ENCODE peak calls at places on chromosomes 12 and 14, in nine cellular contexts. One of them, this sample, is unnamed.
A peak's percentile ranks its signal among the peaks of the same experiment; 100 is the strongest.

GRCh38 chr12:10783252-10783651 is 19.2 kb downstream of the TAS2R7 start:
- DNase-seq in bronchial epithelial cell: no peak
- DNase-seq in WTC11: no peak
- DNase-seq in astrocyte of the hippocampus: no peak
- DNase-seq in activated T-cell treated with anti-CD3 and anti-CD28 coated beads for 1 hour: no peak
- DNase-seq in T-cell: no peak
- DNase-seq in cardiac muscle cell: no peak
- DNase-seq in Panc1: no peak
- DNase-seq in fibroblast of gingiva: no peak
- DNase-seq in this sample: no peak

GRCh38 chr12:4027412-4027811 is 154.2 kb upstream of the PARP11 start:
- DNase-seq in T-cell: peak; percentile 61
- DNase-seq in WTC11: no peak
- DNase-seq in Panc1: no peak
- DNase-seq in activated T-cell treated with anti-CD3 and anti-CD28 coated beads for 1 hour: peak; percentile 53
- DNase-seq in bronchial epithelial cell: no peak
- DNase-seq in cardiac muscle cell: no peak
- DNase-seq in astrocyte of the hippocampus: no peak
- DNase-seq in fibroblast of gingiva: no peak
- DNase-seq in this sample: no peak

GRCh38 chr14:56199095-56199975 is 81.1 kb downstream of the PELI2 start:
- DNase-seq in WTC11: no peak
- DNase-seq in bronchial epithelial cell: peak; percentile 76
- DNase-seq in activated T-cell treated with anti-CD3 and anti-CD28 coated beads for 1 hour: no peak
- DNase-seq in cardiac muscle cell: peak; percentile 98
- DNase-seq in T-cell: no peak
- DNase-seq in Panc1: no peak
- DNase-seq in fibroblast of gingiva: peak; percentile 98
- DNase-seq in astrocyte of the hippocampus: peak; percentile 91
- DNase-seq in this sample: no peak

GRCh38 chr12:53867216-53868012 is 71.2 kb upstream of the HOXC13 start:
- DNase-seq in astrocyte of the hippocampus: no peak
- DNase-seq in T-cell: no peak
- DNase-seq in fibroblast of gingiva: peak; percentile 27
- DNase-seq in cardiac muscle cell: no peak
- DNase-seq in bronchial epithelial cell: peak; percentile 14
- DNase-seq in Panc1: no peak
- DNase-seq in activated T-cell treated with anti-CD3 and anti-CD28 coated beads for 1 hour: no peak
- DNase-seq in WTC11: peak; percentile 53
- DNase-seq in this sample: no peak

GRCh38 chr12:53827306-53827705 is 75.5 kb upstream of the CISTR start:
- DNase-seq in bronchial epithelial cell: no peak
- DNase-seq in activated T-cell treated with anti-CD3 and anti-CD28 coated beads for 1 hour: no peak
- DNase-seq in cardiac muscle cell: no peak
- DNase-seq in T-cell: no peak
- DNase-seq in Panc1: no peak
- DNase-seq in astrocyte of the hippocampus: no peak
- DNase-seq in WTC11: no peak
- DNase-seq in fibroblast of gingiva: no peak
- DNase-seq in this sample: no peak

GRCh38 chr12:92398565-92399309 is 253.1 kb upstream of the BTG1 start:
- DNase-seq in T-cell: no peak
- DNase-seq in Panc1: no peak
- DNase-seq in fibroblast of gingiva: no peak
- DNase-seq in cardiac muscle cell: no peak
- DNase-seq in bronchial epithelial cell: no peak
- DNase-seq in WTC11: no peak
- DNase-seq in astrocyte of the hippocampus: no peak
- DNase-seq in activated T-cell treated with anti-CD3 and anti-CD28 coated beads for 1 hour: no peak
- DNase-seq in this sample: no peak

GRCh38 chr12:96108321-96108720 is 72.9 kb upstream of the LTA4H start:
- DNase-seq in fibroblast of gingiva: no peak
- DNase-seq in astrocyte of the hippocampus: no peak
- DNase-seq in T-cell: no peak
- DNase-seq in activated T-cell treated with anti-CD3 and anti-CD28 coated beads for 1 hour: peak; percentile 3
- DNase-seq in cardiac muscle cell: no peak
- DNase-seq in Panc1: no peak
- DNase-seq in bronchial epithelial cell: no peak
- DNase-seq in WTC11: no peak
- DNase-seq in this sample: no peak

GRCh38 chr14:79836577-79836976 is 374.7 kb downstream of the DIO2 start:
- DNase-seq in fibroblast of gingiva: no peak
- DNase-seq in astrocyte of the hippocampus: no peak
- DNase-seq in T-cell: no peak
- DNase-seq in WTC11: no peak
- DNase-seq in bronchial epithelial cell: peak; percentile 7
- DNase-seq in cardiac muscle cell: no peak
- DNase-seq in activated T-cell treated with anti-CD3 and anti-CD28 coated beads for 1 hour: no peak
- DNase-seq in Panc1: no peak
- DNase-seq in this sample: no peak

GRCh38 chr14:54147285-54147684 is 190.7 kb upstream of the BMP4 start:
- DNase-seq in astrocyte of the hippocampus: peak; percentile 15
- DNase-seq in bronchial epithelial cell: peak; percentile 65
- DNase-seq in WTC11: no peak
- DNase-seq in T-cell: no peak
- DNase-seq in Panc1: no peak
- DNase-seq in fibroblast of gingiva: no peak
- DNase-seq in cardiac muscle cell: peak; percentile 66
- DNase-seq in activated T-cell treated with anti-CD3 and anti-CD28 coated beads for 1 hour: no peak
- DNase-seq in this sample: no peak

GRCh38 chr14:69535230-69535848 is 39.3 kb downstream of the CCDC177 start:
- DNase-seq in Panc1: no peak
- DNase-seq in cardiac muscle cell: peak; percentile 76
- DNase-seq in T-cell: no peak
- DNase-seq in activated T-cell treated with anti-CD3 and anti-CD28 coated beads for 1 hour: no peak
- DNase-seq in astrocyte of the hippocampus: peak; percentile 73
- DNase-seq in bronchial epithelial cell: peak; percentile 51
- DNase-seq in fibroblast of gingiva: peak; percentile 43
- DNase-seq in WTC11: peak; percentile 75
- DNase-seq in this sample: peak; percentile 23

GRCh38 chr14:22838631-22839041 is 2.3 kb downstream of the MMP14 start:
- DNase-seq in T-cell: no peak
- DNase-seq in bronchial epithelial cell: peak; percentile 44
- DNase-seq in cardiac muscle cell: peak; percentile 90
- DNase-seq in fibroblast of gingiva: peak; percentile 63
- DNase-seq in astrocyte of the hippocampus: peak; percentile 73
- DNase-seq in activated T-cell treated with anti-CD3 and anti-CD28 coated beads for 1 hour: no peak
- DNase-seq in Panc1: no peak
- DNase-seq in WTC11: no peak
- DNase-seq in this sample: no peak

GRCh38 chr12:54147186-54147585 is 41.6 kb downstream of the SMUG1 start:
- DNase-seq in WTC11: no peak
- DNase-seq in activated T-cell treated with anti-CD3 and anti-CD28 coated beads for 1 hour: no peak
- DNase-seq in bronchial epithelial cell: no peak
- DNase-seq in T-cell: no peak
- DNase-seq in Panc1: no peak
- DNase-seq in cardiac muscle cell: no peak
- DNase-seq in fibroblast of gingiva: no peak
- DNase-seq in astrocyte of the hippocampus: no peak
- DNase-seq in this sample: no peak

GRCh38 chr12:50924439-50925341 is 27.7 kb upstream of the HIGD1C start:
- DNase-seq in fibroblast of gingiva: peak; percentile 97
- DNase-seq in activated T-cell treated with anti-CD3 and anti-CD28 coated beads for 1 hour: peak; percentile 10
- DNase-seq in bronchial epithelial cell: peak; percentile 76
- DNase-seq in astrocyte of the hippocampus: peak; percentile 94
- DNase-seq in T-cell: peak; percentile 6
- DNase-seq in Panc1: no peak
- DNase-seq in WTC11: no peak
- DNase-seq in cardiac muscle cell: peak; percentile 98
- DNase-seq in this sample: peak; percentile 85

GRCh38 chr12:633731-634130 is 29.5 kb downstream of the NINJ2 start:
- DNase-seq in cardiac muscle cell: no peak
- DNase-seq in astrocyte of the hippocampus: peak; percentile 47
- DNase-seq in Panc1: no peak
- DNase-seq in bronchial epithelial cell: no peak
- DNase-seq in activated T-cell treated with anti-CD3 and anti-CD28 coated beads for 1 hour: no peak
- DNase-seq in fibroblast of gingiva: no peak
- DNase-seq in T-cell: no peak
- DNase-seq in WTC11: no peak
- DNase-seq in this sample: no peak

GRCh38 chr14:35576260-35576659 is 42.3 kb downstream of the INSM2 start:
- DNase-seq in activated T-cell treated with anti-CD3 and anti-CD28 coated beads for 1 hour: no peak
- DNase-seq in cardiac muscle cell: peak; percentile 40
- DNase-seq in WTC11: no peak
- DNase-seq in bronchial epithelial cell: peak; percentile 3
- DNase-seq in Panc1: no peak
- DNase-seq in T-cell: no peak
- DNase-seq in fibroblast of gingiva: peak; percentile 3
- DNase-seq in astrocyte of the hippocampus: peak; percentile 3
- DNase-seq in this sample: no peak

GRCh38 chr12:30796891-30797371 is 42.2 kb upstream of the CAPRIN2 start:
- DNase-seq in WTC11: peak; percentile 44
- DNase-seq in Panc1: no peak
- DNase-seq in cardiac muscle cell: peak; percentile 31
- DNase-seq in fibroblast of gingiva: peak; percentile 12
- DNase-seq in bronchial epithelial cell: peak; percentile 42
- DNase-seq in astrocyte of the hippocampus: peak; percentile 53
- DNase-seq in activated T-cell treated with anti-CD3 and anti-CD28 coated beads for 1 hour: no peak
- DNase-seq in T-cell: no peak
- DNase-seq in this sample: no peak

GRCh38 chr14:79552778-79553177 is 658.5 kb downstream of the DIO2 start:
- DNase-seq in bronchial epithelial cell: no peak
- DNase-seq in cardiac muscle cell: no peak
- DNase-seq in WTC11: peak; percentile 12
- DNase-seq in fibroblast of gingiva: no peak
- DNase-seq in Panc1: no peak
- DNase-seq in T-cell: no peak
- DNase-seq in astrocyte of the hippocampus: peak; percentile 49
- DNase-seq in activated T-cell treated with anti-CD3 and anti-CD28 coated beads for 1 hour: no peak
- DNase-seq in this sample: no peak

GRCh38 chr14:52244997-52245396 is 22.5 kb upstream of the PTGDR start:
- DNase-seq in fibroblast of gingiva: no peak
- DNase-seq in WTC11: no peak
- DNase-seq in bronchial epithelial cell: no peak
- DNase-seq in Panc1: no peak
- DNase-seq in astrocyte of the hippocampus: no peak
- DNase-seq in cardiac muscle cell: no peak
- DNase-seq in activated T-cell treated with anti-CD3 and anti-CD28 coated beads for 1 hour: no peak
- DNase-seq in T-cell: no peak
- DNase-seq in this sample: no peak

GRCh38 chr14:53167602-53168328 is 14.6 kb upstream of the DDHD1 start:
- DNase-seq in astrocyte of the hippocampus: no peak
- DNase-seq in fibroblast of gingiva: peak; percentile 87
- DNase-seq in WTC11: no peak
- DNase-seq in activated T-cell treated with anti-CD3 and anti-CD28 coated beads for 1 hour: no peak
- DNase-seq in bronchial epithelial cell: no peak
- DNase-seq in Panc1: no peak
- DNase-seq in T-cell: no peak
- DNase-seq in cardiac muscle cell: peak; percentile 73
- DNase-seq in this sample: no peak

GRCh38 chr12:31315089-31315725 is 10.7 kb downstream of the SINHCAF start:
- DNase-seq in cardiac muscle cell: peak; percentile 14
- DNase-seq in fibroblast of gingiva: no peak
- DNase-seq in Panc1: no peak
- DNase-seq in activated T-cell treated with anti-CD3 and anti-CD28 coated beads for 1 hour: no peak
- DNase-seq in bronchial epithelial cell: no peak
- DNase-seq in T-cell: no peak
- DNase-seq in WTC11: no peak
- DNase-seq in astrocyte of the hippocampus: no peak
- DNase-seq in this sample: no peak

GRCh38 chr14:23056956-23057756 is at the start of gene CDH24:
- DNase-seq in WTC11: peak; percentile 80
- DNase-seq in bronchial epithelial cell: peak; percentile 36
- DNase-seq in cardiac muscle cell: peak; percentile 79
- DNase-seq in T-cell: peak; percentile 43
- DNase-seq in fibroblast of gingiva: peak; percentile 68
- DNase-seq in Panc1: no peak
- DNase-seq in astrocyte of the hippocampus: peak; percentile 89
- DNase-seq in activated T-cell treated with anti-CD3 and anti-CD28 coated beads for 1 hour: peak; percentile 55
- DNase-seq in this sample: no peak

GRCh38 chr14:33359288-33359881 is 420.7 kb downstream of the NPAS3 start:
- DNase-seq in cardiac muscle cell: no peak
- DNase-seq in bronchial epithelial cell: no peak
- DNase-seq in activated T-cell treated with anti-CD3 and anti-CD28 coated beads for 1 hour: no peak
- DNase-seq in astrocyte of the hippocampus: no peak
- DNase-seq in Panc1: no peak
- DNase-seq in T-cell: no peak
- DNase-seq in fibroblast of gingiva: no peak
- DNase-seq in WTC11: no peak
- DNase-seq in this sample: no peak

GRCh38 chr12:24974216-24974615 is 25.3 kb upstream of the BCAT1 start:
- DNase-seq in bronchial epithelial cell: no peak
- DNase-seq in cardiac muscle cell: no peak
- DNase-seq in Panc1: no peak
- DNase-seq in fibroblast of gingiva: no peak
- DNase-seq in T-cell: no peak
- DNase-seq in astrocyte of the hippocampus: no peak
- DNase-seq in WTC11: no peak
- DNase-seq in activated T-cell treated with anti-CD3 and anti-CD28 coated beads for 1 hour: no peak
- DNase-seq in this sample: no peak

GRCh38 chr14:103656031-103656757 is 27.2 kb downstream of the KLC1 start:
- DNase-seq in T-cell: no peak
- DNase-seq in cardiac muscle cell: peak; percentile 20
- DNase-seq in bronchial epithelial cell: no peak
- DNase-seq in fibroblast of gingiva: peak; percentile 16
- DNase-seq in Panc1: no peak
- DNase-seq in activated T-cell treated with anti-CD3 and anti-CD28 coated beads for 1 hour: no peak
- DNase-seq in astrocyte of the hippocampus: no peak
- DNase-seq in WTC11: no peak
- DNase-seq in this sample: no peak

GRCh38 chr14:70052990-70053389 is 135.8 kb downstream of the SLC8A3 start:
- DNase-seq in bronchial epithelial cell: peak; percentile 21
- DNase-seq in Panc1: no peak
- DNase-seq in astrocyte of the hippocampus: peak; percentile 64
- DNase-seq in T-cell: no peak
- DNase-seq in activated T-cell treated with anti-CD3 and anti-CD28 coated beads for 1 hour: no peak
- DNase-seq in cardiac muscle cell: peak; percentile 59
- DNase-seq in WTC11: peak; percentile 57
- DNase-seq in fibroblast of gingiva: no peak
- DNase-seq in this sample: no peak

GRCh38 chr12:122082621-122083356 is 4.2 kb downstream of the MLXIP start:
- DNase-seq in WTC11: no peak
- DNase-seq in bronchial epithelial cell: no peak
- DNase-seq in cardiac muscle cell: peak; percentile 36
- DNase-seq in Panc1: no peak
- DNase-seq in fibroblast of gingiva: no peak
- DNase-seq in T-cell: no peak
- DNase-seq in activated T-cell treated with anti-CD3 and anti-CD28 coated beads for 1 hour: no peak
- DNase-seq in astrocyte of the hippocampus: no peak
- DNase-seq in this sample: no peak

GRCh38 chr12:30905483-30906009 is 21.0 kb upstream of the TSPAN11 start:
- DNase-seq in astrocyte of the hippocampus: peak; percentile 28
- DNase-seq in Panc1: no peak
- DNase-seq in cardiac muscle cell: no peak
- DNase-seq in bronchial epithelial cell: no peak
- DNase-seq in WTC11: peak; percentile 27
- DNase-seq in activated T-cell treated with anti-CD3 and anti-CD28 coated beads for 1 hour: no peak
- DNase-seq in T-cell: no peak
- DNase-seq in fibroblast of gingiva: no peak
- DNase-seq in this sample: no peak

GRCh38 chr14:56085471-56085870 is 32.7 kb upstream of the PELI2 start:
- DNase-seq in bronchial epithelial cell: no peak
- DNase-seq in cardiac muscle cell: no peak
- DNase-seq in fibroblast of gingiva: no peak
- DNase-seq in astrocyte of the hippocampus: no peak
- DNase-seq in T-cell: no peak
- DNase-seq in WTC11: no peak
- DNase-seq in activated T-cell treated with anti-CD3 and anti-CD28 coated beads for 1 hour: no peak
- DNase-seq in Panc1: no peak
- DNase-seq in this sample: no peak

GRCh38 chr12:76346798-76347420 is 1.3 kb downstream of the BBS10 start:
- DNase-seq in WTC11: no peak
- DNase-seq in astrocyte of the hippocampus: peak; percentile 80
- DNase-seq in cardiac muscle cell: peak; percentile 80
- DNase-seq in Panc1: no peak
- DNase-seq in bronchial epithelial cell: peak; percentile 55
- DNase-seq in fibroblast of gingiva: peak; percentile 73
- DNase-seq in T-cell: no peak
- DNase-seq in activated T-cell treated with anti-CD3 and anti-CD28 coated beads for 1 hour: no peak
- DNase-seq in this sample: no peak

GRCh38 chr12:92949466-92949865 is 20.4 kb upstream of the EEA1 start:
- DNase-seq in activated T-cell treated with anti-CD3 and anti-CD28 coated beads for 1 hour: no peak
- DNase-seq in T-cell: no peak
- DNase-seq in fibroblast of gingiva: no peak
- DNase-seq in bronchial epithelial cell: no peak
- DNase-seq in WTC11: no peak
- DNase-seq in cardiac muscle cell: no peak
- DNase-seq in Panc1: no peak
- DNase-seq in astrocyte of the hippocampus: no peak
- DNase-seq in this sample: no peak

GRCh38 chr12:40208707-40209106 is 16.1 kb upstream of the LRRK2 start:
- DNase-seq in bronchial epithelial cell: no peak
- DNase-seq in fibroblast of gingiva: no peak
- DNase-seq in astrocyte of the hippocampus: no peak
- DNase-seq in cardiac muscle cell: no peak
- DNase-seq in T-cell: no peak
- DNase-seq in Panc1: no peak
- DNase-seq in WTC11: no peak
- DNase-seq in activated T-cell treated with anti-CD3 and anti-CD28 coated beads for 1 hour: no peak
- DNase-seq in this sample: no peak

This sample was measured in NCI-H2107.